ENCODE peak calls at places on chromosome 18, in five cellular contexts. One of them, this sample, is unnamed.

GRCh38 chr18:65257157-65257556 is 493.7 kb upstream of the CDH7 start:
- DNase-seq in transverse colon: no peak
- DNase-seq in HepG2: no peak
- DNase-seq in stomach: no peak
- DNase-seq in gastrocnemius medialis: no peak
- DNase-seq in this sample: no peak

GRCh38 chr18:63409301-63409700 is 13.0 kb downstream of the VPS4B start:
- DNase-seq in gastrocnemius medialis: no peak
- DNase-seq in transverse colon: no peak
- DNase-seq in HepG2: no peak
- DNase-seq in stomach: no peak
- DNase-seq in this sample: no peak

GRCh38 chr18:28999711-29000110 is 822.8 kb upstream of the CDH2 start:
- DNase-seq in gastrocnemius medialis: no peak
- DNase-seq in stomach: no peak
- DNase-seq in HepG2: no peak
- DNase-seq in transverse colon: no peak
- DNase-seq in this sample: no peak

GRCh38 chr18:75143851-75144250 is 65.1 kb downstream of the PTGR3 start:
- DNase-seq in gastrocnemius medialis: no peak
- DNase-seq in stomach: no peak
- DNase-seq in HepG2: no peak
- DNase-seq in transverse colon: no peak
- DNase-seq in this sample: no peak

GRCh38 chr18:69787825-69788547 is 159.7 kb downstream of the CD226 start:
- DNase-seq in stomach: no peak
- DNase-seq in transverse colon: no peak
- DNase-seq in HepG2: peak
- DNase-seq in gastrocnemius medialis: no peak
- DNase-seq in this sample: no peak

GRCh38 chr18:44643004-44643403 is 37.7 kb upstream of the SETBP1 start:
- DNase-seq in HepG2: no peak
- DNase-seq in transverse colon: no peak
- DNase-seq in gastrocnemius medialis: no peak
- DNase-seq in stomach: no peak
- DNase-seq in this sample: no peak

GRCh38 chr18:46335551-46336059 is 231.4 kb downstream of the HAUS1 start:
- DNase-seq in gastrocnemius medialis: no peak
- DNase-seq in transverse colon: no peak
- DNase-seq in stomach: no peak
- DNase-seq in HepG2: no peak
- DNase-seq in this sample: no peak

GRCh38 chr18:28108801-28109200 is 68.1 kb downstream of the CDH2 start:
- DNase-seq in gastrocnemius medialis: no peak
- DNase-seq in transverse colon: no peak
- DNase-seq in stomach: no peak
- DNase-seq in HepG2: no peak
- DNase-seq in this sample: no peak

GRCh38 chr18:22674300-22674699 is 256.6 kb upstream of the CTAGE1 start:
- DNase-seq in transverse colon: no peak
- DNase-seq in gastrocnemius medialis: no peak
- DNase-seq in HepG2: no peak
- DNase-seq in stomach: no peak
- DNase-seq in this sample: no peak

GRCh38 chr18:8847066-8847755 is 141.9 kb downstream of the MTCL1 start:
- DNase-seq in gastrocnemius medialis: no peak
- DNase-seq in transverse colon: no peak
- DNase-seq in HepG2: no peak
- DNase-seq in stomach: no peak
- DNase-seq in this sample: no peak

GRCh38 chr18:59047992-59048363 is 91.7 kb upstream of the SEC11C start:
- DNase-seq in gastrocnemius medialis: no peak
- DNase-seq in stomach: no peak
- DNase-seq in HepG2: no peak
- DNase-seq in transverse colon: no peak
- DNase-seq in this sample: no peak

GRCh38 chr18:48730010-48730409 is 191.2 kb downstream of the CTIF start:
- DNase-seq in stomach: no peak
- DNase-seq in HepG2: no peak
- DNase-seq in gastrocnemius medialis: no peak
- DNase-seq in transverse colon: no peak
- DNase-seq in this sample: no peak

GRCh38 chr18:21270453-21270852 is 28.4 kb downstream of the GREB1L start:
- DNase-seq in stomach: no peak
- DNase-seq in gastrocnemius medialis: no peak
- DNase-seq in HepG2: no peak
- DNase-seq in transverse colon: no peak
- DNase-seq in this sample: no peak

GRCh38 chr18:48931680-48932461 is 18.9 kb downstream of the SMAD7 start:
- DNase-seq in HepG2: no peak
- DNase-seq in transverse colon: peak
- DNase-seq in gastrocnemius medialis: no peak
- DNase-seq in stomach: no peak
- DNase-seq in this sample: no peak

GRCh38 chr18:36212301-36212977 is 25.1 kb downstream of the MOCOS start:
- DNase-seq in gastrocnemius medialis: no peak
- DNase-seq in HepG2: no peak
- DNase-seq in transverse colon: no peak
- DNase-seq in stomach: no peak
- DNase-seq in this sample: no peak

GRCh38 chr18:32355896-32356295 is 114.8 kb downstream of the GAREM1 start:
- DNase-seq in HepG2: no peak
- DNase-seq in transverse colon: no peak
- DNase-seq in gastrocnemius medialis: no peak
- DNase-seq in stomach: no peak
- DNase-seq in this sample: no peak

GRCh38 chr18:13366977-13367892 is 148.7 kb downstream of the LDLRAD4 start:
- DNase-seq in HepG2: no peak
- DNase-seq in gastrocnemius medialis: no peak
- DNase-seq in transverse colon: no peak
- DNase-seq in stomach: no peak
- DNase-seq in this sample: no peak

GRCh38 chr18:61845212-61845611 is 47.6 kb downstream of the RNF152 start:
- DNase-seq in transverse colon: no peak
- DNase-seq in HepG2: no peak
- DNase-seq in gastrocnemius medialis: no peak
- DNase-seq in stomach: no peak
- DNase-seq in this sample: no peak

GRCh38 chr18:48675330-48675761 is 136.5 kb downstream of the CTIF start:
- DNase-seq in transverse colon: peak
- DNase-seq in stomach: peak
- DNase-seq in HepG2: peak
- DNase-seq in gastrocnemius medialis: peak
- DNase-seq in this sample: peak

GRCh38 chr18:39841133-39842041 is 2113.6 kb upstream of the PIK3C3 start:
- DNase-seq in transverse colon: peak
- DNase-seq in gastrocnemius medialis: no peak
- DNase-seq in HepG2: peak
- DNase-seq in stomach: peak
- DNase-seq in this sample: no peak

GRCh38 chr18:8787764-8788163 is 82.4 kb downstream of the MTCL1 start:
- DNase-seq in HepG2: no peak
- DNase-seq in stomach: no peak
- DNase-seq in transverse colon: no peak
- DNase-seq in gastrocnemius medialis: no peak
- DNase-seq in this sample: no peak

GRCh38 chr18:48139427-48140347 is 209.2 kb upstream of the SMAD2 start:
- DNase-seq in HepG2: no peak
- DNase-seq in gastrocnemius medialis: no peak
- DNase-seq in stomach: peak
- DNase-seq in transverse colon: peak
- DNase-seq in this sample: no peak

GRCh38 chr18:66727991-66728390 is 124.1 kb upstream of the CDH19 start:
- DNase-seq in HepG2: no peak
- DNase-seq in transverse colon: no peak
- DNase-seq in gastrocnemius medialis: no peak
- DNase-seq in stomach: no peak
- DNase-seq in this sample: no peak

GRCh38 chr18:35580748-35581534 is 599 bp upstream of the GALNT1 start:
- DNase-seq in transverse colon: peak
- DNase-seq in stomach: peak
- DNase-seq in HepG2: peak
- DNase-seq in gastrocnemius medialis: peak
- DNase-seq in this sample: peak

GRCh38 chr18:79706006-79706405 is 26.4 kb downstream of the CTDP1 start:
- DNase-seq in HepG2: no peak
- DNase-seq in transverse colon: no peak
- DNase-seq in stomach: no peak
- DNase-seq in gastrocnemius medialis: no peak
- DNase-seq in this sample: no peak

GRCh38 chr18:79707239-79707638 is 27.6 kb downstream of the CTDP1 start:
- DNase-seq in stomach: no peak
- DNase-seq in transverse colon: no peak
- DNase-seq in gastrocnemius medialis: no peak
- DNase-seq in HepG2: no peak
- DNase-seq in this sample: no peak

GRCh38 chr18:79707671-79708070 is 28.1 kb downstream of the CTDP1 start:
- DNase-seq in gastrocnemius medialis: no peak
- DNase-seq in stomach: no peak
- DNase-seq in transverse colon: no peak
- DNase-seq in HepG2: no peak
- DNase-seq in this sample: no peak

GRCh38 chr18:79706658-79707057 is 27.1 kb downstream of the CTDP1 start:
- DNase-seq in HepG2: no peak
- DNase-seq in stomach: no peak
- DNase-seq in transverse colon: no peak
- DNase-seq in gastrocnemius medialis: no peak
- DNase-seq in this sample: no peak

DNA sequence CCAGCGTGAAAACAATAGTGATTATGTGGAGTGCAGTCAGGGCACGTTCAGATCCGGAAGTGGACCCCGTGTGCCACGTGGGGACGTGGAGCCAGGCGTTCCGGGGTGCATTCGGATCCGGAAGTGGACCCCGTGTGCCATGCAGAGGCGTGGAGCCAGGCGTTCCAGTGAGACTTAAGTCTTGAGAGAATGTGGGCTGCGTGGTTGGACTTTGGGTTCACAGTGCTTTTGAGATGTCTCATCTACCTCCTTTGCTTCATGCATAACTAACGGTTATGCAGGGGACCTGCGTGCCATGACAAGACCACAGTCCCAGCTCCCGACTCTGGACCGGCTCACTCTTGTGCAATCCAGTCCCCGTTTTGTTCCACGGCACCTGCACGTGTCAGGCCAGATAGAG is 28.8 kb downstream of the CTDP1 start:
- DNase-seq in HepG2: no peak
- DNase-seq in transverse colon: no peak
- DNase-seq in gastrocnemius medialis: no peak
- DNase-seq in stomach: no peak
- DNase-seq in this sample: no peak
- TF ChIP-seq POLR2A in HepG2: no peak
- TF ChIP-seq POLR2A in transverse colon: no peak
- TF ChIP-seq POLR2A in gastrocnemius medialis: no peak
- TF ChIP-seq POLR2A in stomach: no peak
- TF ChIP-seq POLR2A in this sample: no peak

DNA sequence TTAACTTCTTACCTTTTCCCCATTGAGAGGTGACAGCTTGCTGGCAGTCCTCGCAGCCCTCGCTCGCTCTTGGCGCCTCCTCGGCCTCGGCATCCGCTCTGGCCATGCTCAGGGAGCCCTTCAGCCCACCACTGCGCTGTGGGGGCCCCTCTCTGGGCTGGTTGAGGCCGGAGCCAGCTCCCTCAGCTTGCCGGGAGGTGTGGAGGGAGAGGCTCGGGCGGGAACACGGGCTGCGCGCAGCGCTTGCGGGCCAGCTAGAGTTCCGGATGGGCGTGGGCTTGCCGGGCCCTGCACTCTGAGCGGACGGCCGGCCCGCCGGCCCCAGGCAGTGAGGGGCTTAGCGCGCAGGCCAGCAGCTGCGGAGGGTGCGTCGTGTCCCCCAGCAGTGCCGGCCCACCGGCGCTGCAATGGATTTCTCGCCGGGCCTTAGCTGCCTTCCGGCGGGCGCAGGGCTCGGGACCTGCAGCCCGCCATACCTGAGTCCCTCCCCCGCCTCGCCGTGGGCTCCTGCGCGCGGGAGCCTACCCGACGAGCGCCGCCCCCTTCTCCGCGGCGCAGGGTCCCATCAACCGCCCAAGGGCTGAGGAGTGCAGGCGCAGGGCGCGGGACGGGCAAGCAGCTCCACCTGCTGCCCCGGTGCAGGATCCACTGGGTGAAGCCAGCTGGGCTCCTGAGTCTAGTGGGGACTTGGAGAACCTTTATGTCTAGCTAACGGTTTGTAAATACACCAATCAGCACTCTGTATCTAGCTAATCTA is 335.0 kb downstream of the CBLN2 start:
- DNase-seq in gastrocnemius medialis: no peak
- DNase-seq in stomach: no peak
- DNase-seq in transverse colon: no peak
- DNase-seq in HepG2: no peak
- DNase-seq in this sample: no peak
- TF ChIP-seq CTCF in gastrocnemius medialis: no peak
- TF ChIP-seq CTCF in stomach: no peak
- TF ChIP-seq CTCF in transverse colon: no peak
- TF ChIP-seq CTCF in HepG2: no peak
- TF ChIP-seq CTCF in this sample: no peak

DNA sequence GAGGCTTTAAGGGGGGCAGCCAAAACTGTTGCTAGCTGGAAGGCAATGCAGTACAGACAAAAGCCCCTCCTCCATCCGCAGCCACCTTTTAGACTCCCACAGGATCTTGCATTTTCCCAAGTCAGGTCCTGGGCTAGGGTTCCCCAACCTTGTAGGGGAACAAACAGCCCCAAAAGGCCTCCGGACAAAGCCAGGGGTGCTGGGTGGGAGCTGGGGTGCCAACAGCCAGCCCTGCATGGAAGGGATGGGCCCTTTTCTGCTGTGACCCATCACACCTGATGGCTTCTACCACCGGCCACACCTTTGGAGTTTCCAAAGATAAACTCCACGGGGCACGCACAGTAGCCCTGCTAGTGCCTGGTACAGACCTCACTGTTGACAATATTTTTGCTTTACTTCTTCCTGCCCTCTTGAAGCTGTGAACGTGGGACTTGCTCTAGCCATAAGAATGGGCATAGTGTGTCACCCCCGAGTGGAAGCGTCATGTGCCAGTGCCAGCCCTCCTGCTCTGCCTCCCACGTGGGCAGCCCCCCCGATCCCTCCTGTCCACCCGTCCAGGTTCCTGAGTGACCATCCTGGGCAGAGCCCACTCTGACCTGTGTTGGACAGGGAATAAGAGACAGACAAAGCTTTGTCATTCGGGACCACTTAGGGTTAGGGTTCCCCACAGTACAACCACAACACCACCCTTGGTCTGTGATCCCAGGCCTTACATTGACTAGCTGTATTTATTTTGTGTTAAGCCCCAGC is 18.8 kb downstream of the TUBB6 start:
- DNase-seq in transverse colon: no peak
- DNase-seq in HepG2: no peak
- DNase-seq in gastrocnemius medialis: no peak
- DNase-seq in stomach: no peak
- DNase-seq in this sample: no peak
- TF ChIP-seq POLR2A in transverse colon: no peak
- TF ChIP-seq POLR2A in HepG2: peak
- TF ChIP-seq POLR2A in gastrocnemius medialis: no peak
- TF ChIP-seq POLR2A in stomach: no peak
- TF ChIP-seq POLR2A in this sample: no peak

DNA sequence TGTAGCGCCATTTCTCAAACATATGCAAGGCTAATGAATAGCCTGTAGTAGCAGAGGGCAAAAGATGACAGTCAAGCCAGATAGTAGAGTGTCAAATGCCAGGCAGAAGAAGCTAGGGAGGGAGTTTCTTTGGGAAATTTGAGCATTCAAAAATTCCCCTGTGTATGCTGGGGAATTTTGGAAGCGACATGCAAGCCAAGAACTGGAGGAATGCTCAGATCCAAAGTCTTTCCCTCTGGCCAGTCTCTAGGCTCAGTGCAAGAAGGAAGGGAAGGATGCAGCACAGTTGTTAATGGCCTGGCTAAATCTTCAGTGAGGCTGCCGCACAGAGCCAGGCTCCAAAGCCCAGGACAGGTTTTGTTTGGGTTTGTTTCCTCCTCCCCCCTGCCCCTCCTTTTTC is 59.9 kb downstream of the ATP9B start:
- DNase-seq in gastrocnemius medialis: no peak
- DNase-seq in transverse colon: no peak
- DNase-seq in stomach: no peak
- DNase-seq in HepG2: no peak
- DNase-seq in this sample: no peak
- TF ChIP-seq CTCF in gastrocnemius medialis: no peak
- TF ChIP-seq CTCF in transverse colon: no peak
- TF ChIP-seq CTCF in stomach: no peak
- TF ChIP-seq CTCF in HepG2: no peak
- TF ChIP-seq CTCF in this sample: no peak

This sample was measured in esophagus squamous epithelium.